ENCODE peak calls at places on chromosomes 2 and 18, in nine cellular contexts. C, Z, L, G, P, B, O, A and W are unnamed samples.

GRCh38 chr2:237457388-237457941 is 29.6 kb upstream of the MLPH start:
- DNase-seq in G (no peak), B (no peak), L (no peak), A (no peak), Z (no peak), P (no peak), O (no peak), C (no peak), W (no peak)

GRCh38 chr2:288743-289361 is 961 bp upstream of the ALKAL2 start:
- DNase-seq in Z (no peak), C (no peak), L (no peak), A (peak), B (no peak), O (no peak), P (no peak), G (no peak), W (no peak)

GRCh38 chr2:223896751-223897320 is 48.3 kb downstream of the WDFY1 start:
- DNase-seq in P (peak), Z (peak), L (no peak), A (no peak), B (no peak), C (no peak), O (no peak), G (no peak), W (no peak)

GRCh38 chr2:127567351-127567854 is 31.9 kb downstream of the MYO7B start:
- DNase-seq in G (no peak), L (no peak), C (no peak), O (no peak), Z (no peak), B (no peak), A (no peak), P (no peak), W (no peak)

GRCh38 chr2:54928719-54929118 is 121.5 kb downstream of the RTN4 start:
- DNase-seq in L (no peak), C (no peak), Z (no peak), O (no peak), G (no peak), A (no peak), B (no peak), P (no peak), W (no peak)

GRCh38 chr2:109239720-109240119 is 110.7 kb downstream of the SH3RF3 start:
- DNase-seq in O (no peak), Z (peak), B (no peak), P (peak), L (no peak), C (peak), G (no peak), A (no peak), W (no peak)

GRCh38 chr2:226893206-226893605 is 57.4 kb downstream of the RHBDD1 start:
- DNase-seq in O (no peak), Z (peak), B (no peak), A (no peak), G (no peak), L (no peak), P (peak), C (peak), W (peak)

GRCh38 chr18:64365106-64365505 is 216.2 kb upstream of the LINC00305 start:
- DNase-seq in C (no peak), P (no peak), O (no peak), L (no peak), G (no peak), A (no peak), Z (peak), B (no peak), W (no peak)

GRCh38 chr2:135688002-135688401 is 53.7 kb upstream of the UBXN4 start:
- DNase-seq in Z (peak), P (peak), C (peak), A (no peak), B (no peak), G (no peak), O (no peak), L (no peak), W (no peak)

GRCh38 chr2:8103085-8103708 is 578.7 kb upstream of the ID2 start:
- DNase-seq in G (no peak), C (peak), P (peak), O (no peak), A (no peak), Z (peak), B (no peak), L (peak), W (no peak)

GRCh38 chr2:54052825-54053718 is 62.3 kb upstream of the ACYP2 start:
- DNase-seq in A (no peak), P (no peak), Z (no peak), O (no peak), G (no peak), L (no peak), B (no peak), C (no peak), W (no peak)

GRCh38 chr2:37555457-37555856 is 116.0 kb downstream of the CDC42EP3 start:
- DNase-seq in P (no peak), C (no peak), O (no peak), A (no peak), G (no peak), B (peak), L (no peak), Z (no peak), W (no peak)

GRCh38 chr2:233210843-233211600 is 40.5 kb upstream of the ATG16L1 start:
- DNase-seq in B (no peak), A (peak), G (peak), O (peak), C (peak), P (peak), L (no peak), Z (peak), W (peak)

GRCh38 chr2:70516596-70516995 is 37.0 kb downstream of the TGFA start:
- DNase-seq in L (peak), G (no peak), P (no peak), B (no peak), C (no peak), Z (no peak), O (no peak), A (no peak), W (no peak)

DNA sequence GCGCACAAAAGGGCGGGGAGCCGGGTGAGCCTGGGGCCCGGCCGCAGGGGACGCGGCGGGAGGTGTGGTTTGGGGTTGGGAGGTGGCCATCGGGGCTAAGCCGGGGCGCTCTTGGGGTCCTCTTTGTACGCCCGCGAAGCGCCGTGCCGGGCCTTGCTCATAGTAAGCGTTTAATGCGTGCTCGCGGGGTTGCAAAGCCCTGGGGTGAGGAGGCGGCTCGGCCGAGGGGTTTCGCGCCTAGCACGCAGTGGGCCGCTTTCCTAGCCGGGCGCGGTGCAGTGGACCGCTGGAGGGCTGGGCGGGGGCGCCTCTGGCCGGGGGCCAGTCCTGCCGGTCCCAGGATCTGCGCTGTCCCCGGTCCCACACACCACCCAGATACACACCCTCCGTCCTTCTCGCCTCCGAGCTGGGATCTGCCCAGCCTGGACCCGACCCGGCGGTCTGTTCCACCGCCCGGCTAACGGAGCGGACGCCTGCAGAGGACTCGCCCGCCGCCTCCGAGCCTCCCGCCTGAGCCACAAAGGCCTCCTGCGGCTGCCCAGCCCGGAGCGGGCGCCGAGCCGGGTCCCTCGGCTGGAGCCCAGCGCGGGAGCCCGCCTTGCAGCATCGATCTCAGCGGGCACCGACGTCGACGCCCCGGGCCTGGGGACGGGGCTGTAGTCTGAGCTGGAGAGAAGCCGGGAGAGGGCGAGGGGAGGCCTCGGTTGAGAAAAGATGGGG is 564 bp downstream of the DPYSL5 start:
- DNase-seq in Z (no peak), A (peak), B (no peak), P (no peak), L (peak), O (no peak), C (no peak), G (no peak), W (no peak)
- H3K4me3 ChIP-seq in Z (no peak), A (no peak), B (peak), P (no peak), L (peak), O (no peak), C (no peak), G (peak), W (no peak)

GRCh38 chr2:172662099-172662498 is 73.5 kb upstream of the RAPGEF4 start:
- DNase-seq in B (no peak), A (no peak), G (no peak), L (no peak), P (peak), C (no peak), Z (peak), O (no peak), W (no peak)
- TF ChIP-seq CTCF in B (no peak), A (no peak), G (no peak), L (no peak), P (no peak), C (no peak), Z (peak), O (no peak), W (no peak)

GRCh38 chr18:62365420-62365819 is 40.3 kb downstream of the TNFRSF11A start:
- DNase-seq in C (no peak), A (no peak), G (no peak), L (no peak), Z (no peak), B (no peak), P (no peak), O (no peak), W (no peak)

GRCh38 chr18:62366992-62367391 is 41.9 kb downstream of the TNFRSF11A start:
- DNase-seq in B (no peak), Z (no peak), A (no peak), C (no peak), P (no peak), L (no peak), O (no peak), G (no peak), W (no peak)

GRCh38 chr18:62370386-62370785 is 45.3 kb downstream of the TNFRSF11A start:
- DNase-seq in P (no peak), L (no peak), A (no peak), Z (no peak), B (no peak), O (no peak), C (no peak), G (no peak), W (no peak)

GRCh38 chr18:62369129-62369644 is 44.1 kb downstream of the TNFRSF11A start:
- DNase-seq in G (no peak), P (no peak), Z (no peak), B (no peak), O (no peak), L (no peak), A (no peak), C (no peak), W (no peak)

DNA sequence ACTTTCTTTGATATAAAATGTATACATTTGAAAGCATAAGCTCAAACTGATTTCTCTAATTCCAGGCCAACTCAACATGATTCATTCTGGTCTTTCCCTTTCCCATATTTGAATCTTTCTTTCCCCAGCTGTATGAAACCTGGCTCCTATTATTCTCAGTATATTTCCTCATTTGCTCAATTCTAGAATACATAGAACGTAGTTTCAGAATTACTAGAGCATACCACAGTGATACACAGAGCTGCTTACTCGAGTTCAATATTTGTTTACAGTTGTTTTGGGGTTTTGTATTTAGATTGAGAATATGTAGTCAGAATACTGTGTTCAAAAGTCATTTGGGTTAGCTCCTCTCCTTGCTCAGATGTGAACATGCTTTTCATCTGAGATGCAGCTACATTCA is 43.0 kb downstream of the TNFRSF11A start:
- DNase-seq in P (no peak), Z (no peak), L (no peak), O (no peak), B (no peak), A (no peak), C (no peak), G (no peak), W (no peak)
- H3K4me3 ChIP-seq in P (no peak), Z (no peak), L (no peak), O (no peak), B (no peak), A (no peak), C (no peak), G (no peak), W (no peak)

GRCh38 chr18:56743115-56743514 is 92.0 kb downstream of the WDR7 start:
- DNase-seq in Z (no peak), L (no peak), G (no peak), P (no peak), C (no peak), A (no peak), O (no peak), B (no peak), W (no peak)

GRCh38 chr18:56738184-56738583 is 87.0 kb downstream of the WDR7 start:
- DNase-seq in G (no peak), P (no peak), O (no peak), A (no peak), Z (no peak), L (no peak), B (no peak), C (no peak), W (no peak)

GRCh38 chr18:56739731-56740130 is 88.6 kb downstream of the WDR7 start:
- DNase-seq in A (no peak), B (no peak), O (no peak), G (no peak), P (no peak), Z (no peak), C (no peak), L (no peak), W (no peak)

GRCh38 chr18:56740645-56741044 is 89.5 kb downstream of the WDR7 start:
- DNase-seq in C (no peak), P (no peak), O (no peak), A (no peak), B (no peak), Z (no peak), G (no peak), L (no peak), W (no peak)

GRCh38 chr18:56741685-56742084 is 90.5 kb downstream of the WDR7 start:
- DNase-seq in P (peak), G (no peak), Z (no peak), A (no peak), B (no peak), O (no peak), C (no peak), L (no peak), W (no peak)
- TF ChIP-seq CTCF in P (no peak), G (no peak), Z (no peak), A (no peak), B (no peak), O (no peak), C (no peak), L (no peak), W (no peak)

DNA sequence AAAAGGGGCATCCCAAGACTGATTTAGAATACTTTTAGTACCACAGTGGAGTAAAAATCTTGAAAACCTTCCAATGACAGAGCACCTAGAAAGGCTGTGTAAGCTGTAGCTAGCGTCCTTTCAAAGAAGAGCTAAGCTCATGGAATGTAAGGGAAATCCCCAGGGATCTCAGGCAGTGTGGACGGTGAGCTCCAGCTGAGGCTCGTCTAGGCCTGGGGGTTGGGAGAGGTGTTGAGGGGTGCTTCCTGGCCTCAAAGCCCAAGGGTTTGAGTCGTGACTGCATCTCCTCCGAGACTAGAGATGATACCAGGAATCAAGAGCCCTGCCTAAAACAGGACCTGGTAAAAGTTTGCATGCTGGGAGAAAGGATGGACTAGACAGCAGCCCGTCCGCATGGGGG is 7.6 kb downstream of the CTIF start:
- DNase-seq in B (no peak), P (no peak), O (no peak), G (no peak), C (no peak), L (no peak), A (no peak), Z (peak), W (no peak)
- H3K4me3 ChIP-seq in B (no peak), P (no peak), O (no peak), G (no peak), C (no peak), L (no peak), A (no peak), Z (no peak), W (no peak)

DNA sequence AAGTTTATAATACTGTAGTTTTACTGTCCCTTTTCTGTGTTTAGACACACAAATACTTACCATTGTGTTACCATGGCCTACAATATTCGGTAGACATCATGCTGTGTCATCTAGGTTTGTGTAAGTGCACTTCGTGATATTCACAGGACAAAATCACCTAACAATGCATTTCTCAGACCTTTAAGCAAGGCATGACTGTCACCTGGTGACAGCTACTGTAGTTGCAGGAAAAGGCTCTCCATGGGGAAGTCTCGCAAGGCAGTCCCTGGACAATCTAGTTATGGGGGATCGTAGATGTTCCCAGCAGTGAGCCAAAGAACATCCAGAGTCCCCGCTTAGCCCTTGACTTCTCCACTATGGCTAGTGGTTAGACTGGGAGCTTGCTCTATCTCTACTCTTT is 73.1 kb downstream of the EIF2AK3 start:
- DNase-seq in O (no peak), C (no peak), B (no peak), A (no peak), Z (no peak), L (peak), G (no peak), P (no peak), W (no peak)
- TF ChIP-seq CTCF in O (no peak), C (no peak), B (no peak), A (no peak), Z (peak), L (no peak), G (no peak), P (no peak), W (peak)

GRCh38 chr2:234666911-234667310 is 170.0 kb upstream of the ARL4C start:
- DNase-seq in B (no peak), O (no peak), A (no peak), C (no peak), P (no peak), Z (no peak), L (no peak), G (no peak), W (no peak)

GRCh38 chr2:234661849-234662248 is 165.0 kb upstream of the ARL4C start:
- DNase-seq in L (no peak), O (no peak), B (no peak), A (no peak), P (no peak), G (no peak), Z (no peak), C (no peak), W (no peak)

GRCh38 chr2:234665304-234665703 is 168.4 kb upstream of the ARL4C start:
- DNase-seq in O (no peak), B (no peak), Z (no peak), C (no peak), G (no peak), L (no peak), P (no peak), A (no peak), W (no peak)

DNA sequence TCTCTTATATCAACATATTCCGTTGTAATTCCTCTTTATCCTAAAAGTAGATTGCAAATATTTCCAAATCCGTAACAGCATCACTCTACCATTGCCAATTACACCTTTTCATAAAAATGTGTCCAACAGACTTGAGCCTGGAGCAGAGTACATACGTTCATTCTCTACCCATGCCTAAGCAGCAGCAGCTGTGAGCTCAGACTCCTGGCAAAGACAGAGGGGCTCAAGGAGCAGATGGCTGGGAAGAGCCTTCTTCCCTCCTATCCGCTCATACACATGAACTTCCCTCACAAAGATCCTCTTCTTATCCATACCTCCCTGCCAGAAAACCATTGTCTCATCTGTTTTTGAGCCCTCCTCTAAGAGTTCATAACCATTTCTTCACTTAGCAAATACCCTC is 164.3 kb upstream of the ARL4C start:
- DNase-seq in P (no peak), C (no peak), B (no peak), Z (no peak), A (no peak), O (no peak), L (no peak), G (no peak), W (no peak)
- H3K4me3 ChIP-seq in P (no peak), C (no peak), B (no peak), Z (no peak), A (no peak), O (no peak), L (no peak), G (no peak), W (no peak)